ENCODE peak calls at places on chromosome 12, in five cellular contexts. L, Y, W, A and K are unnamed samples.

GRCh38 chr12:32891956-32892355 is 4.6 kb downstream of the PKP2 start:
- DNase-seq in Y (no peak), L (peak), W (no peak), A (no peak), K (no peak)

GRCh38 chr12:125639826-125640225 is 574.6 kb downstream of the AACS start:
- DNase-seq in Y (no peak), A (no peak), L (no peak), W (no peak), K (no peak)

GRCh38 chr12:3033538-3033865 is 43.7 kb upstream of the TSPAN9 start:
- DNase-seq in W (no peak), Y (no peak), A (no peak), L (no peak), K (no peak)

GRCh38 chr12:3520168-3520567 is 29.2 kb downstream of the PRMT8 start:
- DNase-seq in Y (no peak), A (no peak), W (no peak), L (peak), K (peak)

GRCh38 chr12:25855716-25856115 is 102.8 kb upstream of the RASSF8 start:
- DNase-seq in W (peak), Y (no peak), L (peak), A (no peak), K (no peak)

GRCh38 chr12:29656762-29657538 is 126.8 kb downstream of the TMTC1 start:
- DNase-seq in W (no peak), Y (no peak), L (peak), A (no peak), K (no peak)

GRCh38 chr12:125069616-125070015 is 4.4 kb downstream of the AACS start:
- DNase-seq in A (no peak), L (no peak), W (no peak), Y (no peak), K (no peak)

GRCh38 chr12:2891240-2892053 is 756 bp downstream of the TULP3 start:
- DNase-seq in W (peak), Y (peak), L (peak), A (peak), K (no peak)

GRCh38 chr12:109294286-109294796 is 14.7 kb downstream of the FOXN4 start:
- DNase-seq in L (no peak), Y (no peak), W (no peak), A (no peak), K (no peak)

GRCh38 chr12:100345020-100345767 is 11.7 kb upstream of the SLC17A8 start:
- DNase-seq in A (no peak), Y (no peak), L (no peak), W (no peak), K (no peak)